ENCODE peak calls at places on chromosomes 12 and 14, in five cellular contexts. Y, O, F, V and P are unnamed samples.
A peak's percentile ranks its signal among the peaks of the same experiment; 100 is the strongest.

GRCh38 chr14:48096869-48097268 is 421.5 kb upstream of the MDGA2 start:
- DNase-seq in Y (no peak), O (no peak), F (no peak), V (no peak), P (no peak)

GRCh38 chr12:120978296-120979219 is at the start of gene HNF1A:
- DNase-seq in Y (no peak), O (no peak), F (no peak), V (no peak), P (no peak)

GRCh38 chr14:55129086-55129427 is at the start of gene LGALS3:
- DNase-seq in Y (peak; percentile 56), O (peak; percentile 88), F (peak; percentile 88), V (no peak), P (no peak)

GRCh38 chr12:91606662-91607377 is 424.2 kb upstream of the DCN start:
- DNase-seq in Y (no peak), O (no peak), F (no peak), V (no peak), P (no peak)

GRCh38 chr12:109744991-109745942 is 31.6 kb downstream of the FAM222A start:
- DNase-seq in Y (peak; percentile 15), O (peak; percentile 4), F (no peak), V (no peak), P (no peak)

GRCh38 chr14:54686219-54686870 is 119.4 kb downstream of the SAMD4A start:
- DNase-seq in Y (peak; percentile 85), O (no peak), F (peak; percentile 94), V (no peak), P (no peak)

GRCh38 chr12:56193025-56193578 is 3.8 kb upstream of the SMARCC2 start:
- DNase-seq in Y (peak; percentile 91), O (peak; percentile 73), F (peak; percentile 90), V (peak; percentile 80), P (peak; percentile 96)

GRCh38 chr14:36661506-36662257 is at the start of gene PAX9:
- DNase-seq in Y (peak; percentile 42), O (peak; percentile 78), F (peak; percentile 90), V (peak; percentile 81), P (peak; percentile 73)

GRCh38 chr12:52121848-52122838 is 42.6 kb downstream of the SMIM41 start:
- DNase-seq in Y (peak; percentile 68), O (peak; percentile 87), F (peak; percentile 77), V (no peak), P (peak; percentile 93)

GRCh38 chr12:10968765-10969456 is 17.8 kb downstream of the TAS2R50 start:
- DNase-seq in Y (peak; percentile 76), O (no peak), F (peak; percentile 60), V (no peak), P (no peak)

GRCh38 chr12:102343361-102344121 is 136.8 kb downstream of the IGF1 start:
- DNase-seq in Y (no peak), O (no peak), F (peak; percentile 5), V (no peak), P (no peak)

GRCh38 chr12:6980740-6981139 is 10.0 kb downstream of the EMG1 start:
- DNase-seq in Y (no peak), O (no peak), F (peak; percentile 50), V (no peak), P (no peak)

GRCh38 chr12:3540387-3541320 is 49.7 kb downstream of the PRMT8 start:
- DNase-seq in Y (no peak), O (no peak), F (no peak), V (no peak), P (no peak)

GRCh38 chr14:50795909-50796308 is 35.1 kb downstream of the NIN start:
- DNase-seq in Y (no peak), O (no peak), F (no peak), V (no peak), P (no peak)
- H3K79me2 ChIP-seq in Y (peaks cover 4% of the 10 kb centered on the region), O (peaks cover 64% of the 10 kb centered on the region), F (peaks cover 43% of the 10 kb centered on the region), V (peaks cover 6% of the 10 kb centered on the region), P (peaks cover 26% of the 10 kb centered on the region)

GRCh38 chr12:53950441-53950781 is 4.3 kb upstream of the HOXC12 start:
- DNase-seq in Y (no peak), O (no peak), F (no peak), V (no peak), P (peak; percentile 47)

GRCh38 chr12:53949631-53950440 is 4.9 kb upstream of the HOXC12 start:
- DNase-seq in Y (no peak), O (no peak), F (no peak), V (no peak), P (no peak)

GRCh38 chr12:53952335-53952694 is 2.4 kb upstream of the HOXC12 start:
- DNase-seq in Y (no peak), O (peak; percentile 64), F (peak; percentile 46), V (no peak), P (no peak)

GRCh38 chr12:53951577-53952334 is 2.9 kb upstream of the HOXC12 start:
- DNase-seq in Y (no peak), O (no peak), F (no peak), V (no peak), P (no peak)

DNA sequence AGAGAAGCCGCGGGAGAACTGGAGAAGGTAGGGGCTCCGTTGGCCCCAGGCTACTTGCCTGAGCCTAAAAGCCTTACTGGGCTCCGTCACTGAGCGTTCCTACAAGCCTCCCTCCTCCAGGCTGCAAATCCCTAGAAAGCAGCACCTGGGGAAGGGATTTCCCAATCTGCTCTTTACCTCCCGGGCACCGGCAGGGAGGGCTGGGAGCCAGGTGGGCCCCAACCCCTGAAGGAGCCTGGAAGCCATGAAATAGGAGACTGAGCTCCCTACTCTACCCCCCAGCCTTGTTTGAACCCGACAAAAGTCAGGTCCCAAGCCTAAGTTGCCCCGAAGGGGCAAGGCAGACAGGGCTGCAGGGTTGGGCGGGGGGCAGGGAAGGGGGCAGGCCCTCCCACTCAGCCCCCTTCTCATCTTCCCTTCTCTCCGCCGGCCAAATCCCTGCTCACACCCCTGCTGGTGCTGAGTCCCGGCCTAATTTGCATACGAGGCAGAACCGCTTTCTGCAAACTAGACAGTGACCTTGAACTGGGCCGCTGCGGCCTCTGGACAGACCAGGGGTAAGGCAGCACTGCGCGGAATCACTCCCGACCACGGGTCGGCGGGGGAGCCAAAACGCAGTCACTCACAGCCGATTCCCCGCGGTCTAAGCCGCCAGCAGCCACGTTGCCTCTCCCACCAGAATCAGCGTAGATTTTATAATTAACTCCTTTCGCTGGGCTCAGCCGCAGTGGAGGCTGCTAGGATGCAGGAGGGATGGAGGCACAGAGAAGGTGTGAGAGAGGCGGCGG is 3.7 kb upstream of the HOXC12 start:
- DNase-seq in Y (no peak), O (no peak), F (no peak), V (no peak), P (no peak)
- H3K4me3 ChIP-seq in Y (no peak overlapping the region), O (no peak overlapping the region), F (no peak overlapping the region), V (no peak overlapping the region), P (no peak overlapping the region)

DNA sequence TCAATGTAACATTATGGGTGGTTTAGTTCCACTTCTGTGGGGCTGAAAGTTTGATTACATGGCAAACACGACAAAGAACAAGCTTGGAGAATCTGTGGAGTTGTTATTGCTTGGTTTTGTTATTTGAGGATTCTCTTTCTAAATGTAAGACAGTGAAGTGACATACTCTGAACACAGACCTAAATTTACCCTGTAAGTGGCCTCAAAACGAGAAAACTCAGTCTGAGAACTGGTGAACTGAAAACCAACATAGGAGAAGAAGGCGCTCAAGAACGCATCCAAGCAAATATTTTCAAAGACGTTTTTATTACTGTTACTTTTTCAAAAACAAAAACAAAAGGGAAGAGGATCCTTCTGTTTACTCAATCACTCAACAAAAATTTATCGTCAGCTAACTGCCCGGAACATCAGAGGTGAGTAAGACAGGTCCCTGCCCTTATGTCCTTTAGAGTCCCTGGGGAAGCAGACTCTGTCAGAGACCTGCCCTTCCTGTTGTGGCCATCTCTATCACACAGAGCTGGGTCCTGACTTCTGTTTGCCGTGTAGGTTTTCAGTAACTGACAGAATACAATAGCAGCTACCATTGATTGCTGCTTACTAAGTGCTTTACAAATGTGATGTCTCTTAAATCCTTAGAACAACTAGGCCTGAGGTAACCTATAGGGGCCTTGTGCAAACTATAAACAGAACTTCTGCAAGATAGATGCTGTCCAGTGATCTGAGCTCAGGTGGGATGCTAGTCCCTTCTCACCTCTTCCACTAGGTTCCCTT is 79.3 kb upstream of the C12orf71 start:
- DNase-seq in Y (no peak), O (no peak), F (no peak), V (no peak), P (no peak)
- H3K79me2 ChIP-seq in Y (no peaks in the 10 kb centered on the region), O (no peaks in the 10 kb centered on the region), F (no peaks in the 10 kb centered on the region), V (no peaks in the 10 kb centered on the region), P (no peaks in the 10 kb centered on the region)

DNA sequence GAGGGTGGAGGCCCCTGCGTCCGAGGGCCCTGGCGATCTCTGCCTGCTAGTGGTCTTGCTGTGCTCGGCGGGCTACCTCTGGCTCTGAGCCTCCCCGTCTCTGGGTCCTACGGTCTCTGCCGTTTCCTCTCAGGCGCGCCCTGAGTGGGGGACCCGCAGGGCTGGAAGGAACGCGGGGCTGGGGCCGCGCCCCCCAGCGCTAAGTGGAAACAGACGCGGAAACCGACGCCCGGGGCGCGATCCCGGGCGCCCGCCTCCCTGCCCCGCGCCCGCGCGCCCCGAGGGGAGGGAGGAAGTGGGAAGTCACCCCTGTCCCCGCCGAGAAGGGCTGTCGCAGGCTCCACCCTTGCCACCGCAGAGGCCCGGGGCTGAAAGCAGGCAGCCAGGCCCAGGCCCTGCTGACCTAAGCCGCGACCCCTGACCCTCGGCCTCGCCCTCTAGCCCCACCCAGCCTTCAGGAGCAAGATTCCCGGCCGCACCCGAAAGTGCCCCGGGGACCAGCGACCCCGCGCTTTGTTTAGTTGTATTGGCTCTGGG is 831 bp downstream of the CRIP1 start:
- DNase-seq in Y (no peak), O (no peak), F (no peak), V (no peak), P (peak; percentile 85)
- H3K4me3 ChIP-seq in Y (no peak overlapping the region), O (no peak overlapping the region), F (peak overlapping the region; percentile 23), V (peak overlapping the region; percentile 65), P (peak overlapping the region; percentile 94)

DNA sequence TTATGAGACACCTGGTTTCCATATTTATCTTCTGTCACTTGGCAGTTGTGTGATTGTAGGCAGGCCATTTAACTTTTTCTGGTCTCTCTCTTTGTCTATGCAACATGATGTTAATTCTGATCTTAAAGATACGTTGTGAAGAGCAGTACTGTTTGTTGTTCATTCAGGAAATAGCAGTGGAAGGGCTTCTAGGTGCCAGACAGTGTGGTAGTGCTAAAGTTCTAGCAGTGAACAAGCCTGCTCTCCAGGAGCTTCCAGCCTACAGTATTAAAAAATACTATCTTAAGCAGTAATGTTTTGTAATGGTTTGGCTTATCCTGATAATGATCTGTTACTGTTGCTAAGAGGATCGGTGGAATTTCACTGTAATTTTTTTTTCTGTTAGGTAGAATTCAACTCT is 15.2 kb downstream of the NAA30 start:
- DNase-seq in Y (no peak), O (peak; percentile 6), F (no peak), V (no peak), P (no peak)
- H3K79me2 ChIP-seq in Y (peaks cover 8% of the 10 kb centered on the region), O (peaks cover 50% of the 10 kb centered on the region), F (peaks cover 67% of the 10 kb centered on the region), V (peaks cover 42% of the 10 kb centered on the region), P (peaks cover 65% of the 10 kb centered on the region)